ENCODE peak calls at places on chromosome 21, in ten cellular contexts. C is MM.1S, Z is tibial artery, H is ovary, S is mucosa of descending colon, L is GM23338, N is A549, G is esophagus squamous epithelium, Y is endothelial cell of umbilical vein, V is pancreas. O is an unnamed sample. For H3K4me1, the result is how much of the 10 kb centered on the place peaks cover.

GRCh38 chr21:28247454-28248020 is 745.1 kb downstream of the LTN1 start:
- DNase-seq in Z (no peak), C (no peak), N (no peak), Y (no peak), H (no peak), G (no peak), L (no peak), S (no peak), V (no peak), O (no peak)

GRCh38 chr21:43353282-43354010 is 73.5 kb downstream of the SIK1 start:
- DNase-seq in V (peak), Y (no peak), L (no peak), S (no peak), Z (no peak), H (no peak), C (no peak), G (no peak), N (no peak), O (no peak)

GRCh38 chr21:26852422-26852821 is 7.2 kb upstream of the ADAMTS1 start:
- DNase-seq in L (peak), S (no peak), G (no peak), Z (no peak), V (no peak), Y (no peak), C (no peak), H (no peak), N (no peak), O (no peak)

GRCh38 chr21:37074195-37074510 is 1.1 kb downstream of the TTC3 start:
- DNase-seq in G (no peak), C (no peak), Z (no peak), L (peak), N (peak), Y (no peak), V (no peak), H (peak), S (no peak), O (peak)

GRCh38 chr21:34582506-34583150 is 32.3 kb downstream of the RCAN1 start:
- DNase-seq in S (peak), L (peak), G (no peak), Z (no peak), V (no peak), C (peak), N (peak), Y (peak), H (no peak), O (peak)

GRCh38 chr21:43973634-43973955 is 38.5 kb upstream of the TRAPPC10 start:
- DNase-seq in C (no peak), Z (no peak), N (no peak), S (no peak), V (no peak), Y (no peak), H (no peak), L (no peak), G (no peak), O (no peak)

GRCh38 chr21:25999935-26000582 is 170.5 kb downstream of the APP start:
- DNase-seq in N (no peak), Y (no peak), C (no peak), H (no peak), L (peak), G (no peak), V (no peak), S (peak), Z (no peak), O (no peak)

GRCh38 chr21:28903448-28903847 is 89.2 kb downstream of the LTN1 start:
- DNase-seq in Z (no peak), G (no peak), N (no peak), C (no peak), H (no peak), S (no peak), L (no peak), Y (no peak), V (peak), O (no peak)

GRCh38 chr21:46295177-46295711 is 9.1 kb downstream of the YBEY start:
- DNase-seq in N (no peak), L (peak), Y (no peak), H (no peak), Z (no peak), S (no peak), V (no peak), C (no peak), G (no peak), O (no peak)

GRCh38 chr21:43306911-43307676 is 119.8 kb downstream of the SIK1 start:
- DNase-seq in Y (no peak), Z (no peak), S (peak), V (no peak), G (no peak), H (peak), L (no peak), N (peak), C (peak), O (no peak)

GRCh38 chr21:46322351-46323226 is 1.1 kb downstream of the C21orf58 start:
- DNase-seq in Z (no peak), G (no peak), N (peak), S (peak), H (no peak), V (peak), Y (peak), L (peak), C (peak), O (no peak)

GRCh38 chr21:43726686-43727570 is 8.0 kb downstream of the PDXK start:
- DNase-seq in N (peak), G (no peak), L (no peak), Z (no peak), V (peak), H (no peak), C (no peak), Y (no peak), S (no peak), O (no peak)

GRCh38 chr21:43827015-43827611 is 37.7 kb downstream of the RRP1 start:
- DNase-seq in H (no peak), L (no peak), S (no peak), N (peak), C (no peak), Y (no peak), V (peak), Z (no peak), G (no peak), O (no peak)

GRCh38 chr21:27954806-27955205 is 987.9 kb upstream of the ADAMTS5 start:
- DNase-seq in G (no peak), N (no peak), C (no peak), L (peak), H (no peak), S (no peak), V (no peak), Z (no peak), Y (no peak), O (no peak)

GRCh38 chr21:35716886-35717285 is 343.4 kb downstream of the SETD4 start:
- DNase-seq in S (no peak), G (no peak), Z (no peak), V (no peak), N (no peak), C (no peak), L (no peak), Y (no peak), H (no peak), O (no peak)

GRCh38 chr21:29075706-29076447 is 2.4 kb upstream of the CCT8 start:
- DNase-seq in S (no peak), N (no peak), L (no peak), C (no peak), G (no peak), V (no peak), Z (no peak), H (no peak), Y (no peak), O (no peak)

GRCh38 chr21:35575280-35575915 is 484.9 kb downstream of the SETD4 start:
- DNase-seq in N (no peak), H (no peak), V (no peak), S (no peak), Z (no peak), G (no peak), Y (no peak), C (no peak), L (no peak), O (no peak)

GRCh38 chr21:29017639-29018237 is 1.4 kb downstream of the RWDD2B start:
- DNase-seq in C (no peak), L (no peak), N (no peak), Z (no peak), H (no peak), G (no peak), V (no peak), S (no peak), Y (peak), O (no peak)

GRCh38 chr21:37257526-37257966 is 9.6 kb downstream of the VPS26C start:
- DNase-seq in Z (no peak), S (peak), Y (peak), N (peak), G (no peak), C (no peak), L (peak), V (no peak), H (peak), O (peak)

GRCh38 chr21:25942145-25942544 is 207.4 kb downstream of the GABPA start:
- DNase-seq in C (no peak), S (no peak), Y (peak), N (no peak), L (no peak), Z (no peak), G (no peak), V (no peak), H (no peak), O (no peak)

GRCh38 chr21:35648512-35648911 is 411.8 kb downstream of the SETD4 start:
- DNase-seq in S (no peak), G (no peak), V (peak), N (no peak), Y (no peak), H (no peak), C (peak), L (no peak), Z (no peak), O (no peak)

GRCh38 chr21:35953570-35953969 is 106.8 kb downstream of the SETD4 start:
- DNase-seq in Z (no peak), Y (peak), C (no peak), V (no peak), N (peak), S (no peak), H (no peak), L (no peak), G (no peak), O (peak)

GRCh38 chr21:27277122-27277521 is 310.2 kb upstream of the ADAMTS5 start:
- DNase-seq in N (no peak), Y (no peak), H (no peak), Z (no peak), S (no peak), C (no peak), G (no peak), V (no peak), L (no peak), O (no peak)

GRCh38 chr21:37072239-37072987 is 458 bp downstream of the PIGP start:
- DNase-seq in G (no peak), L (peak), N (no peak), S (peak), C (no peak), V (no peak), H (peak), Y (no peak), Z (peak), O (peak)

GRCh38 chr21:17572431-17572830 is 40.3 kb downstream of the BTG3 start:
- DNase-seq in Y (no peak), C (no peak), S (no peak), N (no peak), L (no peak), V (no peak), H (no peak), Z (no peak), G (no peak), O (no peak)

GRCh38 chr21:28473530-28474225 is 519.0 kb downstream of the LTN1 start:
- DNase-seq in L (no peak), Z (no peak), S (no peak), Y (no peak), V (no peak), G (no peak), C (no peak), N (no peak), H (no peak), O (no peak)

GRCh38 chr21:35796834-35797233 is 263.5 kb downstream of the SETD4 start:
- DNase-seq in L (no peak), C (no peak), G (no peak), S (no peak), V (no peak), Y (peak), N (no peak), Z (no peak), H (no peak), O (no peak)

GRCh38 chr21:41071410-41071809 is 96.5 kb upstream of the BACE2 start:
- DNase-seq in Z (no peak), Y (no peak), H (no peak), S (no peak), C (peak), L (peak), V (no peak), G (no peak), N (peak), O (peak)

GRCh38 chr21:36425286-36425685 is 40.1 kb downstream of the CHAF1B start:
- DNase-seq in V (no peak), N (no peak), C (no peak), L (no peak), H (no peak), G (no peak), Y (no peak), Z (no peak), S (no peak), O (no peak)

GRCh38 chr21:26227146-26227545 is 56.6 kb upstream of the APP start:
- DNase-seq in N (no peak), V (no peak), Y (no peak), L (no peak), Z (no peak), C (no peak), S (no peak), G (no peak), H (no peak), O (no peak)

GRCh38 chr21:26118928-26119540 is 51.5 kb downstream of the APP start:
- DNase-seq in C (no peak), H (no peak), S (no peak), Z (no peak), V (no peak), G (no peak), N (no peak), Y (no peak), L (no peak), O (no peak)

GRCh38 chr21:32253215-32253641 is 25.6 kb downstream of the MIS18A start:
- DNase-seq in N (no peak), G (no peak), V (no peak), Y (no peak), L (no peak), Z (no peak), S (no peak), C (no peak), H (no peak), O (no peak)

GRCh38 chr21:35990609-35991008 is 69.7 kb downstream of the SETD4 start:
- DNase-seq in S (no peak), Z (no peak), L (no peak), V (no peak), G (no peak), Y (no peak), H (no peak), N (no peak), C (no peak), O (no peak)

GRCh38 chr21:26064506-26064905 is 106.1 kb downstream of the APP start:
- DNase-seq in N (no peak), V (no peak), H (no peak), Y (no peak), C (no peak), L (peak), S (no peak), G (no peak), Z (no peak), O (no peak)

GRCh38 chr21:27564684-27565280 is 597.9 kb upstream of the ADAMTS5 start:
- DNase-seq in Z (peak), S (no peak), N (peak), H (peak), V (no peak), L (peak), C (peak), Y (peak), G (no peak), O (peak)

GRCh38 chr21:42122808-42123207 is 51.7 kb downstream of the UMODL1 start:
- DNase-seq in V (peak), N (no peak), L (no peak), S (no peak), Z (no peak), H (no peak), Y (no peak), G (no peak), C (no peak), O (no peak)
- H3K4me1 ChIP-seq in V (under half), N (under half), L (under half), S (under half), Z (under half), H (under half), Y (under half), G (under half), C (under half), O (under half)

DNA sequence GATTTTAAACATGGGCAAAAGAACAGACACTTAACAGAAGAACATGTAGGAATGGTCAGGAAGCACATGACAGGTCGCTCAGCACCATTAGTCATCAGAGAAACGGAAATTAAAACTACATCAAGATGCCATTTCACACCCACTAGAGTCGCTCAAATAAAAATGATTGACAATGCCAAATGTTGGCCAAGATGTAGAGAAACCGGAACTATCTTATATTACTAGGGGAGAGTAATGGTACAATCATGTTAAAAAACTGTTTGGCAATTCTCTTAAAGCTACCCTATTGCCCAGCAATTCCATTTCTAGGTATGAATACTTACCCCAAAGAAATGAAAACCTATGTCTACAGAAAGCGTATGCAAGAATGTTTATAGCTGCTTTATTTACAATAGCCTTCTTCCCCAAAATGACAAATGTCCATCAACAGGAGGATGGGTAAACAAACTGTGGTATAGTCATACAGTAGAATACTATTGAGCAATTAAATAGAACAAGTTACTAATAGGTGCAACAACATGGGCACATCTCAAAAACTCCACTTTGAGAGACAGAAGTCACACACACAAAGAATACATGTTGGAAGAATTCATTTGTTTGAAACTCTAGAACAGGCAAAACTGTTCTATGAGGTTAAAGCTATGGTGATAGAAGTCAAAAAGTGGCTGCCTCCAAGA is 92.8 kb downstream of the ETS2 start:
- DNase-seq in V (no peak), N (no peak), S (no peak), L (no peak), C (no peak), G (no peak), Z (no peak), Y (peak), H (no peak), O (no peak)
- H3K4me3 ChIP-seq in V (no peak), N (no peak), S (no peak), L (no peak), C (no peak), G (no peak), Z (no peak), Y (no peak), H (no peak), O (no peak)

GRCh38 chr21:24844672-24845071 is 762.6 kb downstream of the MRPL39 start:
- DNase-seq in C (no peak), H (no peak), N (no peak), Z (no peak), S (no peak), G (no peak), L (no peak), Y (no peak), V (no peak), O (no peak)
- TF ChIP-seq CTCF in C (no peak), H (no peak), N (no peak), Z (no peak), S (no peak), G (no peak), L (no peak), Y (no peak), V (no peak), O (no peak)

DNA sequence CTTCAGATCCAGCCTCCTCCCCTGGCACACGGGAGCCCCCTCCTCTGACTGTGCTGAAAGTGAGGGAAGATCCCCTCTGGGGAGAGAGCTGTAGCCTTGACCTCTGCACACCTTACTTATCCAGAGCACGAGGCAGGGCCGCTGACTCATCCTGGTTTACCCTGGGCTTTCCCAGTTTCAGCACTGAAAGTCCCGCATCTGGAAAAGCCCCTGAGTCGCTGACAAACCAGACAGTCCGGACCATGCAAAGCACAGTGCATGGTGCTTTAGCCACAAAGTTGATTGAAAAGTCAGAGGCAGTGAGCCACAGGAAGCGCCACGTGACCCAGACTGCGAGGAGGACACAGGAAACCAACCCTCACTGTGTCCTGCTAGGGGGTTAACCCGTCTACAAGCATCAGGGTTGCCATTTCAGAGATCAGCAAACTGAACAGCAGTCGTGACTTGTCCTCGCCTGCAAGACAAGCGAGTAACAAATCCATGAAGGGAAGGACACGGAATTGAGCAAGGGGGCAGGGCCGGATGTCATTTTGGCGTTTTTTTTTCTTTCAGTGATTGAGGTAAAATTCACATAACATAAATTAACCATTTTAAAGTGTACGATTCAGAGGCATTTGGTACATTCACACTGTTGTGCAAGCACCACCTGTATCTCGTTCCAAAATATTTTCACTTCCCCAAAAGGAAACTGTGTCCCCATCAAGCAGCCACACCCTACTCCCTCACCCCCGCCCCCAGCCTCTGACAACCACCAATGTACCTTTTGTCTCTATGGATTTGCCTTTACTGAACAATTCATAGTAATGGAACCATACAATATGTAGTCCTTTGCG is 19.9 kb upstream of the IFNGR2 start:
- DNase-seq in H (peak), Z (peak), L (peak), C (peak), Y (peak), N (peak), G (peak), V (no peak), S (peak), O (peak)
- H3K4me1 ChIP-seq in H (under half), Z (under half), L (under half), C (under half), Y (under half), N (under half), G (under half), V (under half), S (under half), O (under half)

DNA sequence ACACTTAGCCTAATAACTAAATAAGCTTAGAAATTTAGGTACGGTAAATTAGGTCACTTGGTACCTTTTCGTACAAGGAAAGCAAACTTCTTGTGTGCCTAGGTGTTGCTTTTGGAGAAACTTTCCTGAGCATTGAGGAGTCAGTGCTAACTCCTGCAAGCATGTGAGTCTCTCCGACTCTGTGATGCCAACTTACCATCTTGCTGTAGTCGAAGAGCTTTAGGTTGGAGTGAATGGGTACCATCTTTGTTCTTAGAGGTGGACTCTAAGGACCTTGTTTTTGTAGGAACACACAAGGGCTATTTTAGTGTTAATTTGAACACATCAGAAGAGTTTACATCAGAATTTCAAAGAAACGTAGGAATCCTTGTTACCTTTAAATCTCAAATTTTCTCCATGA is 688.9 kb downstream of the USP25 start:
- DNase-seq in G (no peak), L (no peak), Y (no peak), C (no peak), H (no peak), V (no peak), S (no peak), Z (no peak), N (no peak), O (no peak)
- H3K4me3 ChIP-seq in G (no peak), L (no peak), Y (no peak), C (no peak), H (peak), V (no peak), S (no peak), Z (peak), N (no peak), O (no peak)

O was measured in Caco-2.